ENCODE peak calls at places on chromosomes 1 and 21, in five cellular contexts. One of them, this sample, is unnamed. For H3K4me1, the result is how much of the 10 kb centered on the place peaks cover.

GRCh38 chr1:14945132-14946010 is 208.2 kb upstream of the TMEM51 start:
- DNase-seq in heart left ventricle: peak
- DNase-seq in ovary: peak
- DNase-seq in transverse colon: peak
- DNase-seq in H1: no peak
- DNase-seq in this sample: peak

GRCh38 chr1:41504126-41505035 is 19.9 kb upstream of the EDN2 start:
- DNase-seq in heart left ventricle: no peak
- DNase-seq in ovary: no peak
- DNase-seq in transverse colon: no peak
- DNase-seq in H1: no peak
- DNase-seq in this sample: no peak

GRCh38 chr1:161068306-161069200 is 1.1 kb downstream of the ARHGAP30 start:
- DNase-seq in heart left ventricle: peak
- DNase-seq in ovary: no peak
- DNase-seq in transverse colon: peak
- DNase-seq in H1: no peak
- DNase-seq in this sample: peak

GRCh38 chr1:34013958-34014737 is 150.3 kb downstream of the HMGB4 start:
- DNase-seq in heart left ventricle: peak
- DNase-seq in ovary: no peak
- DNase-seq in transverse colon: no peak
- DNase-seq in H1: peak
- DNase-seq in this sample: no peak

GRCh38 chr1:212916395-212917133 is 33.8 kb upstream of the VASH2 start:
- DNase-seq in heart left ventricle: peak
- DNase-seq in ovary: no peak
- DNase-seq in transverse colon: peak
- DNase-seq in H1: no peak
- DNase-seq in this sample: no peak

GRCh38 chr1:46423574-46424240 is 29.6 kb downstream of the FAAH start:
- DNase-seq in heart left ventricle: no peak
- DNase-seq in ovary: no peak
- DNase-seq in transverse colon: no peak
- DNase-seq in H1: no peak
- DNase-seq in this sample: no peak

GRCh38 chr1:214966366-214966765 is 116.2 kb upstream of the KCNK2 start:
- DNase-seq in heart left ventricle: no peak
- DNase-seq in ovary: no peak
- DNase-seq in transverse colon: no peak
- DNase-seq in H1: no peak
- DNase-seq in this sample: no peak

GRCh38 chr1:100657876-100658715 is 61.4 kb upstream of the VCAM1 start:
- DNase-seq in heart left ventricle: no peak
- DNase-seq in ovary: no peak
- DNase-seq in transverse colon: no peak
- DNase-seq in H1: no peak
- DNase-seq in this sample: no peak

GRCh38 chr21:22399717-22400520 is 1401.7 kb downstream of the NCAM2 start:
- DNase-seq in heart left ventricle: no peak
- DNase-seq in ovary: no peak
- DNase-seq in transverse colon: no peak
- DNase-seq in H1: no peak
- DNase-seq in this sample: no peak

GRCh38 chr1:155051342-155051776 is 243 bp downstream of the ADAM15 start:
- DNase-seq in heart left ventricle: no peak
- DNase-seq in ovary: no peak
- DNase-seq in transverse colon: no peak
- DNase-seq in H1: no peak
- DNase-seq in this sample: no peak

GRCh38 chr1:81493102-81493864 is 307.5 kb upstream of the ADGRL2 start:
- DNase-seq in heart left ventricle: no peak
- DNase-seq in ovary: no peak
- DNase-seq in transverse colon: no peak
- DNase-seq in H1: no peak
- DNase-seq in this sample: no peak

DNA sequence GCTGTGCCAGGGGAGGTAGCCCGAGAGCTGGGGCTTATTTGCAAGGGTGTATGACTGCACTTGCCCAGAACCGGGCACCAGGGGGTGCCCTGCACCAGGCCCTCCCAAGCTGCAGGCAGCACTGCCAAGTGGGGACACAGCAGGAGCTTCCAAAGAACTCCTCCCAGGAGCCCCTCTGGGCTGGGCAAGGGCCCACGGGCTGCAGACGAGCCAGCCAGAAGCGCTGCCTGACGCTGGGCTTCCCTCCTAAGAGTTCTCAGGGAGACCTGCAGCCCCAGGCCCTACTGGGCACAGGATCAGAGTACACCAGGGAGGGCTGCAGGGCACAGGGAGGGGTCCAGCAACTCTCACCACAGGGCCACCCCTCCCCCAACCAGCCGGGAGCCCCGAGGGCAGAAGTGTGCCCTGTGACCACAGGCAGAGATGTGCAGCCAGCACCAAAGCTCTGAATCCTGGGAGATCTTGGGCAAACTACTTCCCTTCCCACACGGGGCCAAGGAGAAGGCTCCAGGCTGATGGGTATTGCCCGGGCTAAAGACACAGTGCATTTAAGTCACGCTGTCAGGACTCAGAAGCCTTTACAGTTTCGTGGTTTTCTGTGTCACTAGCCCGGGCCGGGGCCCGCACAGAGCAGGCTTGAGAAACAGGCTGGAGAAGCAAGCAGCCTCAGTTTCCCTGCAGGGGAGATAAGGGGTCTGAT is 63.4 kb downstream of the KCNAB2 start:
- DNase-seq in heart left ventricle: no peak
- DNase-seq in ovary: no peak
- DNase-seq in transverse colon: peak
- DNase-seq in H1: peak
- DNase-seq in this sample: no peak
- TF ChIP-seq CTCF in heart left ventricle: peak
- TF ChIP-seq CTCF in ovary: no peak
- TF ChIP-seq CTCF in transverse colon: peak
- TF ChIP-seq CTCF in H1: peak
- TF ChIP-seq CTCF in this sample: no peak

GRCh38 chr1:43547538-43548072 is 16.9 kb downstream of the PTPRF start:
- DNase-seq in heart left ventricle: no peak
- DNase-seq in ovary: no peak
- DNase-seq in transverse colon: no peak
- DNase-seq in H1: no peak
- DNase-seq in this sample: no peak
- H3K4me1 ChIP-seq in heart left ventricle: under half
- H3K4me1 ChIP-seq in ovary: under half
- H3K4me1 ChIP-seq in transverse colon: half or more
- H3K4me1 ChIP-seq in H1: under half
- H3K4me1 ChIP-seq in this sample: half or more

GRCh38 chr1:222617367-222617951 is 438 bp upstream of the MIA3 start:
- DNase-seq in heart left ventricle: peak
- DNase-seq in ovary: peak
- DNase-seq in transverse colon: peak
- DNase-seq in H1: peak
- DNase-seq in this sample: peak
- TF ChIP-seq POLR2A in heart left ventricle: peak
- TF ChIP-seq POLR2A in ovary: peak
- TF ChIP-seq POLR2A in transverse colon: peak
- TF ChIP-seq POLR2A in H1: peak
- TF ChIP-seq POLR2A in this sample: peak

GRCh38 chr1:111442457-111442856 is 6.6 kb downstream of the WDR77 start:
- DNase-seq in heart left ventricle: no peak
- DNase-seq in ovary: no peak
- DNase-seq in transverse colon: no peak
- DNase-seq in H1: no peak
- DNase-seq in this sample: no peak

GRCh38 chr1:111444031-111444430 is 5.0 kb downstream of the WDR77 start:
- DNase-seq in heart left ventricle: no peak
- DNase-seq in ovary: no peak
- DNase-seq in transverse colon: no peak
- DNase-seq in H1: no peak
- DNase-seq in this sample: no peak

GRCh38 chr1:111439461-111440351 is 9.3 kb downstream of the WDR77 start:
- DNase-seq in heart left ventricle: no peak
- DNase-seq in ovary: no peak
- DNase-seq in transverse colon: no peak
- DNase-seq in H1: no peak
- DNase-seq in this sample: no peak

GRCh38 chr1:111436726-111437125 is 9.2 kb upstream of the OVGP1 start:
- DNase-seq in heart left ventricle: no peak
- DNase-seq in ovary: no peak
- DNase-seq in transverse colon: no peak
- DNase-seq in H1: no peak
- DNase-seq in this sample: no peak

GRCh38 chr1:111441573-111442192 is 7.4 kb downstream of the WDR77 start:
- DNase-seq in heart left ventricle: peak
- DNase-seq in ovary: no peak
- DNase-seq in transverse colon: peak
- DNase-seq in H1: peak
- DNase-seq in this sample: no peak
- TF ChIP-seq CTCF in heart left ventricle: peak
- TF ChIP-seq CTCF in ovary: no peak
- TF ChIP-seq CTCF in transverse colon: peak
- TF ChIP-seq CTCF in H1: peak
- TF ChIP-seq CTCF in this sample: peak

This sample was measured in sigmoid colon.